ENCODE peak calls at places on chromosomes 4 and X, in four cellular contexts. F, P, V and R are unnamed samples. For H3K36me3, the result is how much of the 10 kb centered on the place peaks cover.

GRCh38 chr4:56871357-56871993 is 36.2 kb upstream of the REST start:
- DNase-seq in F (no peak), V (peak), P (no peak), R (no peak)

GRCh38 chrX:153922932-153923857 is 2.9 kb downstream of the ARHGAP4 start:
- DNase-seq in F (no peak), V (no peak), P (no peak), R (no peak)

GRCh38 chr4:16418814-16419213 is 192.5 kb upstream of the TAPT1 start:
- DNase-seq in F (no peak), V (no peak), P (no peak), R (no peak)

GRCh38 chr4:74625981-74626380 is 168.3 kb downstream of the BTC start:
- DNase-seq in F (no peak), P (no peak), V (no peak), R (no peak)

GRCh38 chrX:119618439-119618838 is 12.2 kb upstream of the NKRF start:
- DNase-seq in V (no peak), F (no peak), P (no peak), R (no peak)

GRCh38 chr4:128917781-128918180 is 108.3 kb downstream of the JADE1 start:
- DNase-seq in P (no peak), F (no peak), V (no peak), R (no peak)

GRCh38 chr4:76449362-76449767 is 14.3 kb downstream of the SHROOM3 start:
- DNase-seq in P (no peak), V (no peak), F (no peak), R (no peak)

GRCh38 chr4:89549907-89550306 is 242.3 kb upstream of the GPRIN3 start:
- DNase-seq in P (no peak), F (no peak), V (no peak), R (no peak)

GRCh38 chr4:110615366-110616161 is 7.3 kb downstream of the PITX2 start:
- DNase-seq in V (peak), F (no peak), P (no peak), R (no peak)

GRCh38 chrX:7941390-7942042 is 14.3 kb upstream of the PNPLA4 start:
- DNase-seq in F (peak), V (no peak), P (no peak), R (no peak)

GRCh38 chr4:121765368-121765705 is 373 bp upstream of the SMIM43 start:
- DNase-seq in P (no peak), F (no peak), V (no peak), R (no peak)

GRCh38 chrX:10142041-10142589 is 14.7 kb upstream of the CLCN4 start:
- DNase-seq in F (no peak), P (no peak), V (no peak), R (no peak)

GRCh38 chr4:150032541-150032940 is 45.7 kb upstream of the DCLK2 start:
- DNase-seq in P (no peak), V (no peak), F (no peak), R (no peak)

GRCh38 chr4:174983128-174983750 is 65.1 kb downstream of the ADAM29 start:
- DNase-seq in P (no peak), F (no peak), V (no peak), R (no peak)

GRCh38 chrX:41152221-41152620 is 67.0 kb downstream of the USP9X start:
- DNase-seq in V (no peak), F (no peak), P (no peak), R (no peak)

GRCh38 chrX:41145920-41146608 is 60.8 kb downstream of the USP9X start:
- DNase-seq in P (peak), F (no peak), V (no peak), R (peak)

GRCh38 chrX:41144873-41145272 is 59.6 kb downstream of the USP9X start:
- DNase-seq in F (no peak), P (no peak), V (no peak), R (no peak)

GRCh38 chrX:41150043-41150442 is 64.8 kb downstream of the USP9X start:
- DNase-seq in P (no peak), F (no peak), V (no peak), R (no peak)

GRCh38 chrX:41148553-41148952 is 63.3 kb downstream of the USP9X start:
- DNase-seq in F (no peak), V (no peak), P (no peak), R (no peak)
- H3K36me3 ChIP-seq in F (under half), V (under half), P (under half), R (half or more)

GRCh38 chr4:17805580-17805979 is 5.0 kb downstream of the DCAF16 start:
- DNase-seq in V (no peak), P (no peak), F (no peak), R (no peak)
- TF ChIP-seq FOSL1 in V (no peak), P (no peak), F (no peak), R (no peak)

GRCh38 chrX:47915886-47916493 is 79.3 kb downstream of the ZNF81 start:
- DNase-seq in F (no peak), P (no peak), V (no peak), R (no peak)
- H3K36me3 ChIP-seq in F (under half), P (under half), V (under half), R (under half)

DNA sequence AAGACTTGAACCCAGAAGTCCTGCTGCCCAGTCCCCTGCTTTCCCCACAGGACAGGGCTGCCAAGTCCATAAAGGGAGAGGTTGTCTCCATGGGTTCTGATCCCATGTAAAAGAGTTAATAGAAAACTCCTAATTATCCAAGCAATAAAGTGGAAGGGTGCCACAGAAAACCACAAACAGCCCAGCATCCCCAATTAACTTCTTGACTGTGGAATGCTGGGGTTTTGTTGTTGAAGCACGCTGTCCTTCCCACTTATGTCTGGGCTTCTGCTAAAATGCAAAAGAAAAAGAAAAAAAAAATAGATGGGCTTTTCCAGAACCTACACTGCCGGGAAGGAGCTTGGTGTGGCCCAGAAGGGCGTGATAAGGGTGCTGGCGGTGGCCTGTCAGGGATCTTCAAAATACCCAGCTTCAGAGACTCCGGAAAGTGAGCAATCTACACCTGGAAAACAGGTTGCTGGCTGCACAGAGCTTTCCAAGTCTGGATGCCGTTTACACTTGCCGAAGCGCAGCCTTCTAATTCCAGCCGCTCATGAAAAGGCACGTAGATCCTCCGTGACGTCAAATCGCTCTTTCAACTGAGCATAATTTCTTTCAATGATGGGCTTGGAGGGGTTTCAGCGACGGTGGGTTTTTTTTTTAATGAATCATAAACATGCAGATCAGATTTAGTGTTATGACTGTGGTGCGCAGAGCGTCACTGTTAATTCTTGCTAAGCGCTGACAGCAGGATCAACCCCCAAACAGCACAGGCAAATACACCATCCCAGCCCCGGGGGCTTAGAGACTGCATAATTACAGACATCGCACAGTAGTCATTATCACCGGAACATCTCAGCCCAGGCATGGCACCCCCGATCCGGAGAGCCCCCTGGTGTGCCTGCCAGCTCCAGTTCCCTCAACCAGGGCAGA is 197.6 kb downstream of the BCOR start:
- DNase-seq in F (no peak), P (no peak), V (no peak), R (no peak)
- TF ChIP-seq FOSL1 in F (no peak), P (no peak), V (no peak), R (no peak)

GRCh38 chr4:2255501-2256155 is 6.3 kb downstream of the MXD4 start:
- DNase-seq in P (no peak), F (no peak), V (no peak), R (no peak)
- H3K36me3 ChIP-seq in P (under half), F (under half), V (under half), R (under half)

DNA sequence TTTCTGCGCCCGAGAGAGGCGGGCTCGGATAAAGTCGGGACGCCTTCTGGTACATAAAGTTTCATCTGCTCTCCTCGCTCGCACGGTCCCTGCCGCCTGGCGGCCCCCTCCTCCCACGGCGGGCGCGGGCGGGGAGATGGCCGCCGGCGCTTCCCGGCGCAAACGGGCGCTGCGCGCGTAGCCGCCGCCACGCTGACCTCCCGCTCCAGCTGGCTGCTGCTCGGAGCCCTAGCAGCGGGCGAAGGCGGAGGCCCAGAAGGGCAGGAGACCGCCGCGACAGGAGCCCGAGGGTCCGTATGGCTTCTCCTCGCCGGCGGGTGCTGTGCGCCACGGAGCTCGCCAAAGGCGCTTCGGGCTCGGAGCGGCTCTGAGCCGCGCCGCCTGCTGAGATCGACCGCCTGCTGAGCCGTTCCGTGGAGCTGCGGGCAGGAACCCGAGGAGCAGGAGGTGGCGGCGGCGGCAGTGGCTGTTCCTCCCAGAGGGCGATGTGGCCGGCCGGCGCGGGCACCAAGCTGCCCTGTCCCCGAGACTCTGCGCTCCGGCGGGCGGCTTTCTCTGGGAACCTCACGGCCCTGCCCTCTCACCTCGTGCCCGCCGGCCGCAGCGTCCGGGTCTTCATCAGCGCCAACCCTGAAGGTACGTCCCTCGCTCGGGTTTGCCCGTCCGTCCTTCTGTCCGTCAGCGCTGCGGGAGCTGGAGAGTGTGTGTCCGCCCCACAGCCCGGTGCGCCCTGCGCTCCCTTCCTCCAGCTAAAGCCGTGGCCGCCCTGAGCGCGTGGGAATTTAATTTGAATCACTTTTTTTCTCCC is at the start of gene NWD2:
- DNase-seq in F (no peak), P (no peak), V (peak), R (no peak)
- TF ChIP-seq FOSL1 in F (no peak), P (no peak), V (no peak), R (no peak)

DNA sequence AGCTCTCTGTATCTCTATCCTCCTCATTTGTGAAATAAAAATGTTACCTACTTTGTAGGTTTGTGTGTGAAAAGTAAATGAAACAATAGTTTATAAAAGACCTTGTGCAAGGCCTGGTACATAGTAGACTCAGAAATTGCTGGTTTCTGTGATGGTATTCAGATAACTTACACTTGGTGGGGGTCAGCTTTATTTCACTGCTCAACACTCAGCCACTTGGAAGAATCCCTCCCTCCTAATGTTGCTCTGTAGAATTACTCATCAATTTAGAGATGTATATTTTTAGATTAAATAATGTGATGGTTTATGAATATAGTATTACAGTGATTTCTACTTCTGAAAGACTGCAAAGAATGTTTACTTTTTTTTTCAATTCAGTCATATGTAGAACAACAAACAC is 32.7 kb downstream of the SMARCAD1 start:
- DNase-seq in P (no peak), V (no peak), F (no peak), R (no peak)
- H3K36me3 ChIP-seq in P (under half), V (under half), F (under half), R (half or more)

GRCh38 chrX:31449975-31450374 is 378.1 kb upstream of the FTHL17 start:
- DNase-seq in V (no peak), P (no peak), F (no peak), R (no peak)

GRCh38 chrX:31445542-31445941 is 373.7 kb upstream of the FTHL17 start:
- DNase-seq in F (no peak), P (no peak), V (no peak), R (no peak)

GRCh38 chrX:31443654-31444053 is 371.8 kb upstream of the FTHL17 start:
- DNase-seq in P (no peak), V (no peak), F (no peak), R (no peak)

GRCh38 chrX:31449064-31449463 is 377.2 kb upstream of the FTHL17 start:
- DNase-seq in V (no peak), F (no peak), P (no peak), R (no peak)
- TF ChIP-seq FOSL1 in V (no peak), F (no peak), P (no peak), R (no peak)

DNA sequence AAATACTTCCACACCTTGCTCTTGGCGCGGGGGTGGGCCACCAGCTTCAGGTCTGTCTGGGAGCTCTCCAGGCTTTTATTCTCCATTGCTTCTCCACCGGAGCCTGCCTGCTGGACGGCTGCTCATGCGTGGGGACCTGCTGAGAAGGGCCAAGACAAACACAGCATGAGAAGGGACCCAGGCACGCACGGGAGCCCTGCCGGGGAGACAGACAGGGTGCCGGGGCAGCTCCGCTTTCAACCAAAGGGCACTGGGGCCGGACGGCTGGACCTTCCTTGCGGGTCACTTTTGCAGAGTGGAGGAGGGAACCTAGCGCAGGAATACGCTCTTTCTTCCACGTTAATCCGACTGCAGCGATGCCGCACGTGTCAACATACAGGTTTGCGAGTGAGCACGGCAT is 10.1 kb downstream of the DHRSX start:
- DNase-seq in V (no peak), F (no peak), P (no peak), R (no peak)
- H3K36me3 ChIP-seq in V (under half), F (under half), P (under half), R (under half)

DNA sequence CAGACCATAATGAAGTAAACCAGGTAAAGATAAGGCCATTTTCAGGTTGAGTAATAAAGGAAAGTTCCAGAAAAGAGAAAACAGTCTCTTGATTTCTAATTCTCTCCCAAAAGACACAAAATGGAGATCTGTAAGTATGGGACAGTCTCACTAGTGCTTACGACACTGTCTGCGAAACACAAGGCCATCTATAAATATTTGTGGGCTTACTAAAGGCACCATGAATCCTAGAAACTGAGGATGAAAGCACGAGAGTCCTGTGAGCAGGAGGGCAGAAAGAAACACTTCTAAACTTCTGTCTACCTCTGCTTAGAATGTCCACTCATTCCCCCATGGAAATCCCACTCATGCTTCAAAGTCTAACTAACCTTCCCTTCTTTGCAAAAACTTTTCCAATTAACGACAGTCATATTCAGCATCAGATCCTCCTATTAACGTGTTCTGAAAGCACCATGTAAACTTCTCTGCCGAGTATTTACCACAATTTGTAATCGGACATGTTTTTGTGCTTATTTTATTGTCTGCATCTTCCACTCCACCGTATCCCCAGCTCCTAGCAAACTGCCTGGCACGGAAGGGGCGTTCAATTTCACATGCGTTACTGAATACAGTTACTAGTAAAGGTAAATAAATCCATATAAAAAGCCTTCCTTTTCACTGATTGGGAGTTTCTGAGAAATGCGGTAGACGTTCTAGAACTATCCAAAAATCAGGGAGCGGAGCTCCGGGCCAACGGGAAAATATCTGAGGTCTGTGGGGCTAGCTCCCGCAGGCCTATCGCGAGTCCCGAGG is 672 bp downstream of the PSMD10 start:
- DNase-seq in V (no peak), P (no peak), F (peak), R (no peak)
- TF ChIP-seq FOSL1 in V (no peak), P (no peak), F (no peak), R (no peak)